ENCODE peak calls at places on chromosomes 1 and 21, in four cellular contexts. One of them, this sample, is unnamed.
A peak's percentile ranks its signal among the peaks of the same experiment; 100 is the strongest.

GRCh38 chr1:110218739-110219138 is 8.6 kb downstream of the KCNC4 start:
- DNase-seq in neural progenitor cell: peak; percentile 23
- DNase-seq in AG10803: no peak
- DNase-seq in left lung: no peak
- DNase-seq in this sample: no peak

GRCh38 chr1:154765970-154766369 is 104.1 kb downstream of the KCNN3 start:
- DNase-seq in neural progenitor cell: peak; percentile 54
- DNase-seq in AG10803: peak; percentile 28
- DNase-seq in left lung: no peak
- DNase-seq in this sample: no peak

GRCh38 chr1:244865028-244865371 is 657 bp upstream of the HNRNPU start:
- DNase-seq in neural progenitor cell: peak; percentile 43
- DNase-seq in AG10803: no peak
- DNase-seq in left lung: peak; percentile 37
- DNase-seq in this sample: no peak

GRCh38 chr1:179025975-179026812 is 500 bp downstream of the FAM20B start:
- DNase-seq in neural progenitor cell: peak; percentile 90
- DNase-seq in AG10803: peak; percentile 44
- DNase-seq in left lung: peak; percentile 81
- DNase-seq in this sample: no peak

GRCh38 chr1:34918609-34919561 is 10.6 kb downstream of the DLGAP3 start:
- DNase-seq in neural progenitor cell: peak; percentile 55
- DNase-seq in AG10803: no peak
- DNase-seq in left lung: no peak
- DNase-seq in this sample: no peak

GRCh38 chr21:28822882-28823335 is 169.8 kb downstream of the LTN1 start:
- DNase-seq in neural progenitor cell: no peak
- DNase-seq in AG10803: peak; percentile 65
- DNase-seq in left lung: no peak
- DNase-seq in this sample: no peak

GRCh38 chr1:164141717-164142268 is 417.2 kb upstream of the PBX1 start:
- DNase-seq in neural progenitor cell: no peak
- DNase-seq in AG10803: no peak
- DNase-seq in left lung: no peak
- DNase-seq in this sample: no peak

GRCh38 chr1:109282497-109282951 is 421 bp downstream of the PSRC1 start:
- DNase-seq in neural progenitor cell: no peak
- DNase-seq in AG10803: no peak
- DNase-seq in left lung: no peak
- DNase-seq in this sample: no peak

GRCh38 chr1:224513383-224513782 is 78.8 kb upstream of the WDR26 start:
- DNase-seq in neural progenitor cell: no peak
- DNase-seq in AG10803: no peak
- DNase-seq in left lung: no peak
- DNase-seq in this sample: no peak

GRCh38 chr21:45109831-45110492 is 35.6 kb downstream of the ADARB1 start:
- DNase-seq in neural progenitor cell: no peak
- DNase-seq in AG10803: no peak
- DNase-seq in left lung: no peak
- DNase-seq in this sample: no peak

GRCh38 chr1:150688786-150689185 is 8.2 kb downstream of the GOLPH3L start:
- DNase-seq in neural progenitor cell: no peak
- DNase-seq in AG10803: no peak
- DNase-seq in left lung: no peak
- DNase-seq in this sample: no peak

GRCh38 chr1:43541721-43542401 is 11.2 kb downstream of the PTPRF start:
- DNase-seq in neural progenitor cell: no peak
- DNase-seq in AG10803: peak; percentile 77
- DNase-seq in left lung: peak; percentile 77
- DNase-seq in this sample: no peak

DNA sequence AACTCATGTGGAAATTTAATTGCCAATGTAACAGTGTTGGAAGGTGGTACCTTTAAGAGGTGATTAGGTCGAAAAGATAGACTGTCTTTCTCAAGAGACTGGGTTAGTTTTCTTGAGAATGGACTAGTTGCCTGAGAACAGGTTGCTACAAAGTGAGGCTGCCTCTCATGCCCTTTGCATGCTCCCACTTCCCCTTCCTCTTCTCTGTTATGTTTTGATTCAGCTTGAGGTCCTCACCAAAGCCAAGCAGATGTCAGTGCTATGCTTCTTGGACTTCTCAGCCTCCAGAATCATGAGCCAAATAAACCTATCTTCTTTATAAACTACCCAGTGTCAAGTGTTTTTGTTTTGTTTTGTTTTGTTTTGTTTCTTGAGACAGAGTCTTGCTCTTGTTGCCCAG is 187.0 kb upstream of the RUNX1 start:
- DNase-seq in neural progenitor cell: no peak
- DNase-seq in AG10803: no peak
- DNase-seq in left lung: no peak
- DNase-seq in this sample: no peak
- H3K4me3 ChIP-seq in neural progenitor cell: no peak overlapping the region
- H3K4me3 ChIP-seq in AG10803: no peak overlapping the region
- H3K4me3 ChIP-seq in left lung: no peak overlapping the region
- H3K4me3 ChIP-seq in this sample: no peak overlapping the region

DNA sequence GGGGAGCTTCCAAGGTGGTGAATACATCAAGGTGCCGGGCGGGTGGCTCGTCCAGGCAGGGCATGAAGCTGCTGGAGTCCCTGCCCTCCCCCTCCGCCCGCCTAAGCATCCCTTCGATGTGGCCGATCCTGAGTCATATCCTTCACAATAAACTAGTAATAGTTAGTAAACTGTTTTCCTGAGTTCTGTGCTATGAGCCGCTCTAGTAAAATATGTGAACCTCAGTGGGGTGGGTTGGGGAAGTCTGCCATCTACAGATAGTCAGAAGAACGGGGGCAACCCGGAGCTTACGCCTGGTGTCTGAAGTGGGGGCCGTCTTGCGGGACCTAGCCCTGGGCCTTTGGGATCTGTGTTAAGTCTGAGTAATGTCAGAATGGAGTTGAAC is 21.6 kb downstream of the C2CD2 start:
- DNase-seq in neural progenitor cell: no peak
- DNase-seq in AG10803: peak; percentile 76
- DNase-seq in left lung: peak; percentile 32
- DNase-seq in this sample: peak; percentile 59
- H3K4me3 ChIP-seq in neural progenitor cell: no peak overlapping the region
- H3K4me3 ChIP-seq in AG10803: no peak overlapping the region
- H3K4me3 ChIP-seq in left lung: no peak overlapping the region
- H3K4me3 ChIP-seq in this sample: no peak overlapping the region

GRCh38 chr21:35024071-35024420 is 25.1 kb downstream of the RUNX1 start:
- DNase-seq in neural progenitor cell: no peak
- DNase-seq in AG10803: no peak
- DNase-seq in left lung: no peak
- DNase-seq in this sample: no peak

GRCh38 chr21:35026153-35026499 is 23.0 kb downstream of the RUNX1 start:
- DNase-seq in neural progenitor cell: no peak
- DNase-seq in AG10803: no peak
- DNase-seq in left lung: no peak
- DNase-seq in this sample: no peak

GRCh38 chr21:35024475-35024874 is 24.6 kb downstream of the RUNX1 start:
- DNase-seq in neural progenitor cell: no peak
- DNase-seq in AG10803: no peak
- DNase-seq in left lung: no peak
- DNase-seq in this sample: no peak

GRCh38 chr21:35026617-35027557 is 22.2 kb downstream of the RUNX1 start:
- DNase-seq in neural progenitor cell: peak; percentile 66
- DNase-seq in AG10803: peak; percentile 45
- DNase-seq in left lung: peak; percentile 76
- DNase-seq in this sample: no peak

DNA sequence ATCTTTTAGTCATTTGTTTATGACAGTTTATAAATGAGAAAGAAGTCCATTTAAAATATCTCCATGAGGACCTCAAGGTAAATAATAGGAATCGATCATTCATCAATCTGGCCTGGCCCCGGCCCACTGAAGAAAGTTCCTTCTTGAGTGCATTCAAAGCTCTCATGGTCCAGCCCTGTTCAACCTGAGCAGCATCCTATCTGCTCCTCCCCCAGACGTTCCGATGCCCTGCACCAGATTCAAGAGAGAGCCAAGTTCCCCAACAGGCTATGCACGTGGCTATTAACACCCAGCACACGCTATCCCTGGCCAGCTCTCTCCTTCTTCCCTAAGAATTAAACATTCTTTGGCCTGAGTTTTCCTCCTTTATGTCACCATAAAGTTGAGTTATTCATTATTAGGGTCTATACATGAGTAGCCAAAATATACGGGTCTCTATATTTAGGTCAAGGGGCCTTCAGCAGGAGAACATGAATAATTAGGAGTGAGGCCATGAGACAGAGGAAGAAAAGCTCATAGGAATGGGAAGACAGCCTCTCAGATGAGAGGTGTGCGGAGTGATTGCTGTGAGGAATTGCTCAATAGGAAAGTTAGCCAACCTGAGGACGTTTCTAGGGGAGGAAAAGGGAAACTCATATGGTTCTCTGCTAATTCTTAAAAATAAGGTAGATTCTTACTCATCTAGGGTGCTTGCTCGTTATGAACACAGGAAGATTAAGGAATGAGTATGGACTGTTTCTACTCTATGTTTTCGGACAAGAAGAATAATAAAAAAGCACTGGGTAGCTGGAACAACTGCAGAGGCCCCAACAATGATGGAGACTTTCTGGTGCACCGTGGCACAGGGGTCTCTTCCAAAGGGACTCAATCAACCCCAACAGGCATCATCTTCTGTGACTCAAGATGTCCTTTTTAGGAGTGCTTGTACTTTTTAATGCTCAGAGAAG is 23.6 kb downstream of the RUNX1 start:
- DNase-seq in neural progenitor cell: no peak
- DNase-seq in AG10803: no peak
- DNase-seq in left lung: no peak
- DNase-seq in this sample: no peak
- H3K4me3 ChIP-seq in neural progenitor cell: no peak overlapping the region
- H3K4me3 ChIP-seq in AG10803: no peak overlapping the region
- H3K4me3 ChIP-seq in left lung: no peak overlapping the region
- H3K4me3 ChIP-seq in this sample: no peak overlapping the region

DNA sequence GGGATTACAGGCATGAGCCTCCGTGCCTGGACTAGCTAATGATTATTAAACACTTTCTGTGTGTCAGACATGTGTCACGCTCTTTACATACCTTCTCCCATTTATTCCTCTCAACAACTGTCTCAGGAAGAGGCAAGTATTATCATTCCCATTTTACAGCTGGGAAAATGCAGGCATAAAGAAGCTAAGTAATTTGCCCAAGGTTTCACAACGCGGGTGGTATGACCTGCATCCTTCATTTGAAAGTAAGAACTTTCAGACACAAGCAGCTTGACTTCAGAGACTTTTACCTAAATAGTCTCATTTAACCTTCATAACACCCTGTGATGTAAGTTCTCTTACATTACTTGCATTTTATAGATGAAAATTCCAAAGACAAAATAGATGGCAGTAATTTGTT is 1.0 kb upstream of the ZSCAN20 start:
- DNase-seq in neural progenitor cell: no peak
- DNase-seq in AG10803: no peak
- DNase-seq in left lung: no peak
- DNase-seq in this sample: no peak
- H3K4me3 ChIP-seq in neural progenitor cell: no peak overlapping the region
- H3K4me3 ChIP-seq in AG10803: no peak overlapping the region
- H3K4me3 ChIP-seq in left lung: no peak overlapping the region
- H3K4me3 ChIP-seq in this sample: no peak overlapping the region

GRCh38 chr1:3676581-3677410 is 24.5 kb downstream of the TP73 start:
- DNase-seq in neural progenitor cell: no peak
- DNase-seq in AG10803: no peak
- DNase-seq in left lung: no peak
- DNase-seq in this sample: no peak

GRCh38 chr1:3679098-3679555 is 26.8 kb downstream of the TP73 start:
- DNase-seq in neural progenitor cell: no peak
- DNase-seq in AG10803: no peak
- DNase-seq in left lung: no peak
- DNase-seq in this sample: no peak

GRCh38 chr1:3678361-3679097 is 26.2 kb downstream of the TP73 start:
- DNase-seq in neural progenitor cell: no peak
- DNase-seq in AG10803: no peak
- DNase-seq in left lung: no peak
- DNase-seq in this sample: no peak

GRCh38 chr1:3675436-3675835 is 23.1 kb downstream of the TP73 start:
- DNase-seq in neural progenitor cell: no peak
- DNase-seq in AG10803: no peak
- DNase-seq in left lung: no peak
- DNase-seq in this sample: no peak

GRCh38 chr1:3677411-3677944 is 25.2 kb downstream of the TP73 start:
- DNase-seq in neural progenitor cell: no peak
- DNase-seq in AG10803: no peak
- DNase-seq in left lung: no peak
- DNase-seq in this sample: no peak
- H3K4me3 ChIP-seq in neural progenitor cell: no peak overlapping the region
- H3K4me3 ChIP-seq in AG10803: no peak overlapping the region
- H3K4me3 ChIP-seq in left lung: no peak overlapping the region
- H3K4me3 ChIP-seq in this sample: no peak overlapping the region

This sample was measured in skeletal muscle cell.